ENCODE peak calls at places on chromosome 7, in nine cellular contexts. T, H, K, Z, G, N, W, A and Y are unnamed samples.

GRCh38 chr7:80771523-80771922 is 133.1 kb downstream of the CD36 start:
- DNase-seq in T (no peak), H (peak; percentile 35), K (peak; percentile 44), Z (no peak), G (no peak), N (no peak), W (peak; percentile 42), A (no peak), Y (no peak)

GRCh38 chr7:83413831-83414230 is 235.1 kb downstream of the SEMA3E start:
- DNase-seq in T (no peak), H (peak; percentile 12), K (no peak), Z (no peak), G (no peak), N (no peak), W (peak; percentile 69), A (no peak), Y (no peak)

GRCh38 chr7:45869426-45869825 is 3.5 kb downstream of the CCDC201 start:
- DNase-seq in T (no peak), H (peak; percentile 22), K (peak; percentile 56), Z (no peak), G (no peak), N (no peak), W (peak; percentile 47), A (no peak), Y (no peak)

GRCh38 chr7:5494683-5495561 is 71.3 kb upstream of the TNRC18 start:
- DNase-seq in T (peak; percentile 87), H (peak; percentile 74), K (peak; percentile 79), Z (peak; percentile 87), G (no peak), N (peak; percentile 78), W (peak; percentile 84), A (peak; percentile 82), Y (peak; percentile 91)

GRCh38 chr7:2644514-2645273 is 12.9 kb downstream of the TTYH3 start:
- DNase-seq in T (no peak), H (no peak), K (no peak), Z (no peak), G (no peak), N (no peak), W (no peak), A (no peak), Y (no peak)

GRCh38 chr7:5296015-5296621 is 13.4 kb downstream of the SLC29A4 start:
- DNase-seq in T (no peak), H (no peak), K (no peak), Z (no peak), G (no peak), N (no peak), W (no peak), A (no peak), Y (no peak)

GRCh38 chr7:31003721-31004120 is 40.0 kb downstream of the GHRHR start:
- DNase-seq in T (no peak), H (no peak), K (no peak), Z (no peak), G (no peak), N (no peak), W (no peak), A (no peak), Y (no peak)

GRCh38 chr7:151465169-151465568 is 25.2 kb upstream of the CRYGN start:
- DNase-seq in T (no peak), H (no peak), K (no peak), Z (no peak), G (no peak), N (no peak), W (no peak), A (no peak), Y (no peak)

GRCh38 chr7:42689626-42690025 is 222.2 kb downstream of the C7orf25 start:
- DNase-seq in T (no peak), H (no peak), K (peak; percentile 20), Z (no peak), G (no peak), N (no peak), W (no peak), A (no peak), Y (no peak)

GRCh38 chr7:73838642-73839041 is 3.7 kb downstream of the METTL27 start:
- DNase-seq in T (no peak), H (no peak), K (no peak), Z (no peak), G (no peak), N (no peak), W (no peak), A (no peak), Y (no peak)

GRCh38 chr7:111735661-111736323 is 173.5 kb upstream of the IMMP2L start:
- DNase-seq in T (peak; percentile 74), H (peak; percentile 74), K (peak; percentile 81), Z (peak; percentile 48), G (no peak), N (peak; percentile 56), W (peak; percentile 86), A (no peak), Y (peak; percentile 60)

GRCh38 chr7:104217620-104218019 is 9.8 kb upstream of the ORC5 start:
- DNase-seq in T (no peak), H (no peak), K (no peak), Z (no peak), G (no peak), N (no peak), W (no peak), A (no peak), Y (no peak)

GRCh38 chr7:17559388-17559787 is 260.9 kb downstream of the AHR start:
- DNase-seq in T (no peak), H (no peak), K (peak; percentile 52), Z (no peak), G (no peak), N (no peak), W (no peak), A (no peak), Y (no peak)

GRCh38 chr7:151038951-151039849 is 9.1 kb upstream of the ASIC3 start:
- DNase-seq in T (no peak), H (peak; percentile 89), K (peak; percentile 96), Z (peak; percentile 54), G (no peak), N (peak; percentile 59), W (peak; percentile 91), A (peak; percentile 59), Y (no peak)

GRCh38 chr7:22728416-22729029 is 1.5 kb downstream of the IL6 start:
- DNase-seq in T (peak; percentile 15), H (peak; percentile 70), K (peak; percentile 66), Z (peak; percentile 37), G (no peak), N (no peak), W (peak; percentile 68), A (no peak), Y (no peak)

GRCh38 chr7:22726345-22726848 is 603 bp upstream of the IL6 start:
- DNase-seq in T (peak; percentile 53), H (peak; percentile 92), K (peak; percentile 81), Z (peak; percentile 76), G (peak; percentile 75), N (peak; percentile 64), W (peak; percentile 90), A (no peak), Y (peak; percentile 76)

GRCh38 chr7:22725585-22725984 is 1.4 kb upstream of the IL6 start:
- DNase-seq in T (no peak), H (peak; percentile 22), K (peak; percentile 42), Z (peak; percentile 52), G (no peak), N (no peak), W (peak; percentile 51), A (no peak), Y (peak; percentile 43)

GRCh38 chr7:22729180-22729579 is 2.2 kb downstream of the IL6 start:
- DNase-seq in T (no peak), H (no peak), K (no peak), Z (no peak), G (no peak), N (no peak), W (no peak), A (no peak), Y (no peak)

GRCh38 chr7:22726849-22727792 is at the start of gene IL6:
- DNase-seq in T (peak; percentile 19), H (peak; percentile 96), K (peak; percentile 94), Z (peak; percentile 23), G (peak; percentile 94), N (no peak), W (peak; percentile 97), A (peak; percentile 84), Y (no peak)
- TF ChIP-seq CTCF in T (no peak), H (no peak), K (no peak), Z (no peak), G (no peak), N (no peak), W (no peak), A (no peak), Y (no peak)

GRCh38 chr7:71754828-71755227 is 622.9 kb downstream of the GALNT17 start:
- DNase-seq in T (no peak), H (no peak), K (no peak), Z (no peak), G (no peak), N (no peak), W (no peak), A (no peak), Y (no peak)

GRCh38 chr7:71750290-71750689 is 618.3 kb downstream of the GALNT17 start:
- DNase-seq in T (no peak), H (no peak), K (no peak), Z (no peak), G (no peak), N (no peak), W (no peak), A (no peak), Y (no peak)

GRCh38 chr7:71753236-71753635 is 621.3 kb downstream of the GALNT17 start:
- DNase-seq in T (no peak), H (no peak), K (no peak), Z (no peak), G (no peak), N (no peak), W (no peak), A (no peak), Y (no peak)

GRCh38 chr7:71753959-71754652 is 622.2 kb downstream of the GALNT17 start:
- DNase-seq in T (no peak), H (no peak), K (no peak), Z (no peak), G (no peak), N (no peak), W (no peak), A (no peak), Y (no peak)

GRCh38 chr7:71752171-71752935 is 620.4 kb downstream of the GALNT17 start:
- DNase-seq in T (peak; percentile 80), H (no peak), K (peak; percentile 3), Z (peak; percentile 61), G (no peak), N (peak; percentile 72), W (peak; percentile 10), A (peak; percentile 40), Y (peak; percentile 63)
- TF ChIP-seq CTCF in T (peak; percentile 84), H (peak; percentile 56), K (peak; percentile 42), Z (peak; percentile 72), G (peak; percentile 42), N (peak; percentile 85), W (peak; percentile 39), A (peak; percentile 76), Y (peak; percentile 27)

GRCh38 chr7:1558181-1558811 is 2.3 kb upstream of the TMEM184A start:
- DNase-seq in T (no peak), H (no peak), K (peak; percentile 42), Z (no peak), G (no peak), N (peak; percentile 69), W (peak; percentile 40), A (peak; percentile 65), Y (no peak)
- TF ChIP-seq CTCF in T (no peak), H (peak; percentile 28), K (peak; percentile 43), Z (no peak), G (no peak), N (peak; percentile 33), W (peak; percentile 44), A (peak; percentile 68), Y (no peak)

DNA sequence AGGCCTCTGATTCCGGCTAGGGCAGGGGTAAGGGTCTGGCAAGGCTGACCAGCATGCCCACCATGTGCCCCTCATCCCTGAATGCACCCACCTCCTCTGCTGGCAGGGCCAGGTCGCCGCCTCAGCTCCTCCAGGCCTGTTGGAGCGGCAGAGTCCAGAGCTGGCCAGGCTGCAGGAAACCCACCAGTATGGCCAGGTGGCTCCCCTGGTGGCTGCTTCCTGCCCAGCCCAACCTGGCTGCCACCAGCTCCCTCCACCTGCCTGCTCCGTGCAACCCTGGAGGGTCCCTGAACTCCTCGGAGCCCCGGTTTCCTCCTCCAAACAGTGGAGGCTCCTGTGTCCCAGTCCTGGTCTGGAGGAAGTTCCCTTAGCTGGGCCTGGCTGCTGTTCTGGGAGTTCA is 39.6 kb downstream of the MICALL2 start:
- DNase-seq in T (no peak), H (no peak), K (no peak), Z (no peak), G (no peak), N (no peak), W (no peak), A (no peak), Y (no peak)
- TF ChIP-seq CTCF in T (no peak), H (no peak), K (no peak), Z (no peak), G (no peak), N (peak; percentile 59), W (no peak), A (no peak), Y (no peak)